ENCODE peak calls at places on chromosome 21, in eight cellular contexts. R, G, X, C, S, L, F and D are unnamed samples.

GRCh38 chr21:45234127-45234526 is 53.6 kb downstream of the POFUT2 start:
- DNase-seq in R (no peak), G (no peak), X (no peak), C (no peak), S (no peak), L (no peak), F (no peak), D (no peak)

GRCh38 chr21:45152265-45152746 is 77.9 kb downstream of the ADARB1 start:
- DNase-seq in R (no peak), G (no peak), X (no peak), C (no peak), S (no peak), L (peak), F (no peak), D (no peak)

GRCh38 chr21:46214478-46215340 is 13.9 kb downstream of the LSS start:
- DNase-seq in R (no peak), G (no peak), X (no peak), C (no peak), S (no peak), L (no peak), F (no peak), D (peak)

GRCh38 chr21:34795152-34796141 is 126.7 kb downstream of the CLIC6 start:
- DNase-seq in R (peak), G (peak), X (peak), C (peak), S (peak), L (no peak), F (peak), D (no peak)

GRCh38 chr21:14712121-14712520 is 166.0 kb upstream of the SAMSN1 start:
- DNase-seq in R (no peak), G (peak), X (no peak), C (peak), S (no peak), L (no peak), F (no peak), D (no peak)

GRCh38 chr21:25313891-25314646 is 293.2 kb downstream of the MRPL39 start:
- DNase-seq in R (no peak), G (no peak), X (peak), C (no peak), S (peak), L (no peak), F (no peak), D (no peak)

GRCh38 chr21:45332981-45333582 is 45.4 kb upstream of the POFUT2 start:
- DNase-seq in R (no peak), G (no peak), X (no peak), C (no peak), S (no peak), L (no peak), F (peak), D (no peak)

GRCh38 chr21:28220670-28221069 is 772.0 kb downstream of the LTN1 start:
- DNase-seq in R (no peak), G (no peak), X (no peak), C (peak), S (peak), L (no peak), F (no peak), D (no peak)

GRCh38 chr21:35436899-35437298 is 387.8 kb upstream of the RUNX1 start:
- DNase-seq in R (no peak), G (peak), X (no peak), C (no peak), S (no peak), L (no peak), F (no peak), D (no peak)

GRCh38 chr21:36247316-36247715 is 72.7 kb upstream of the MORC3 start:
- DNase-seq in R (no peak), G (no peak), X (no peak), C (no peak), S (peak), L (no peak), F (no peak), D (no peak)

GRCh38 chr21:44013380-44014088 is 1.4 kb downstream of the TRAPPC10 start:
- DNase-seq in R (peak), G (no peak), X (no peak), C (peak), S (peak), L (no peak), F (no peak), D (no peak)

GRCh38 chr21:45427331-45428271 is 22.6 kb downstream of the COL18A1 start:
- DNase-seq in R (peak), G (peak), X (peak), C (peak), S (peak), L (no peak), F (peak), D (peak)

GRCh38 chr21:36156815-36157670 is at the start of gene DOP1B:
- DNase-seq in R (no peak), G (no peak), X (no peak), C (peak), S (no peak), L (no peak), F (no peak), D (no peak)

GRCh38 chr21:30839304-30839703 is 9.7 kb upstream of the KRTAP7-1 start:
- DNase-seq in R (peak), G (peak), X (peak), C (no peak), S (no peak), L (peak), F (no peak), D (no peak)

GRCh38 chr21:31557956-31558838 is 101.3 kb upstream of the SOD1 start:
- DNase-seq in R (no peak), G (no peak), X (peak), C (no peak), S (no peak), L (peak), F (no peak), D (no peak)

GRCh38 chr21:16179732-16180131 is 449.9 kb downstream of the USP25 start:
- DNase-seq in R (no peak), G (no peak), X (no peak), C (peak), S (no peak), L (no peak), F (no peak), D (no peak)

GRCh38 chr21:18244721-18245486 is at the start of gene CHODL:
- DNase-seq in R (no peak), G (no peak), X (no peak), C (no peak), S (no peak), L (peak), F (no peak), D (no peak)

DNA sequence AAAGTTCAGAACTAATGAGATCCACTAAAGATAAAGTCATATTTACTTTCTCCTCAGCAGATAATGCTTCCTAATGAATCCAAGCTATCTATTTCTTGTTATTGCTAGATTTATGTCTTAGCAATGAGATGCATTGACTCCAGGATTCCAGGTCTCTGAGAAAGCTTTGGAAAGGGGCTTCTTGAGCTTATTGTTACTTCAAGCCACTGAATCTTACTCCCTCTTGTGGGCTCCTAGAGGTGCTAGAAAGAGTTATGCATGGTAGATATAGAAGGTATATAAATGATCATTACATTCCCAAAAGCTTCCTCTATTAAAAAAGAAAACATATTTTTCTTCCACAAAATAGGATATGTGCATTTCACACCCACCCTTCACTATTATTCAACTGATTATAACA is 246.4 kb upstream of the ADAMTS5 start:
- DNase-seq in R (no peak), G (peak), X (no peak), C (no peak), S (peak), L (no peak), F (no peak), D (no peak)
- TF ChIP-seq CTCF in R (no peak), G (no peak), X (no peak), C (no peak), S (peak), L (no peak), F (no peak), D (no peak)

GRCh38 chr21:38628426-38628825 is 130.1 kb upstream of the ERG start:
- DNase-seq in R (no peak), G (no peak), X (no peak), C (no peak), S (no peak), L (no peak), F (no peak), D (no peak)
- TF ChIP-seq CTCF in R (no peak), G (no peak), X (no peak), C (no peak), S (no peak), L (peak), F (no peak), D (no peak)

DNA sequence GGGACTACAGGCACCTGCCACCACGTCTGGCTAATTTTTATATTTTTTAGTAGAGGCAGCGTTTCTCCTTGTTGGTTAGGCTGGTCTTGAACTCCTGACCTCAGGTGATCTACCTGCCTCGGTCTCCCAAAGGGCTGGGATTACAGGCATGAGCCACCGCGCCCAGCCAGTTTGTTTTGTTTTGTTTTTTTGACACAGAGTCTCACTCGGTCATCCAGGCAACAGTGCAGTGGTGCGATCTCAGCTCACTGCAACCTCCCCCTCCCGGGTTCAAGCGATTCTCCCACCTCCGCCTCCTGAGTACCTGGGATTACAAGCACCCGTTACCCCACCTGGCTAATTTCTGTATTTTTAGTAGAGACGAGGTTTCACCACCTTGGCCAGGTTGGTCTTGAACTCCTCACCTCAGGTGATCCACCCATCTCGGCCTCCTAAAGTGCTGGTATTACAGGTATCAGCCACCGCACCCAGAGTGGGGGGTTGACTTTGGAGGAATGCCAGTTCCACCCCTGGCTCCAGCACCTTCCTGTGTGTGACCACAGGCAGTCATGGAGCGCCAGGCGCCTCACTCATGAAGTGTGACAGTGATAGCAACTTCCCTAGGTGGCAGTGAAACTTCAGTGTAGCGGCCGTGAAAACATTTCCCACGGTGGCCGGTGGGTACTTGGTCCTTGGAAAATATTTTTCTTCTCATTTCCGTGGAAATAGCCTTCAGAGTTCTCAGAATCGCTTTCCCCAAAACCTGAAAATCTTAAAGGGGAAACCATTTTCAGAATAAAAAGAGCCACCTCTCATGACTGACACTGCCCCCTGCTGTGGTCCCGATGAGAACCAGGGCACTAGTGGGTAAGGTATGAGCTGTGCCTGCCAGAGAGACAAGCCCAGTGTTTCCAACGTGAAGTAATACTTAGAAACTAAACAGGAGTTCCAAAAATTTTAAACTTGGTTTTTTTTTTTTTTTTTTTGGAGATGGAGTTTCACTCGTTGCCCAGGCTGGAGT is 48.6 kb downstream of the WDR4 start:
- DNase-seq in R (no peak), G (no peak), X (no peak), C (no peak), S (no peak), L (peak), F (no peak), D (no peak)
- TF ChIP-seq CTCF in R (no peak), G (no peak), X (no peak), C (no peak), S (no peak), L (no peak), F (no peak), D (no peak)

GRCh38 chr21:40844935-40845334 is 2.0 kb downstream of the DSCAM start:
- DNase-seq in R (no peak), G (peak), X (peak), C (no peak), S (no peak), L (no peak), F (no peak), D (no peak)

GRCh38 chr21:40839551-40839950 is 7.4 kb downstream of the DSCAM start:
- DNase-seq in R (no peak), G (no peak), X (no peak), C (no peak), S (no peak), L (no peak), F (no peak), D (no peak)

GRCh38 chr21:40840441-40840840 is 6.5 kb downstream of the DSCAM start:
- DNase-seq in R (no peak), G (peak), X (peak), C (no peak), S (no peak), L (no peak), F (no peak), D (no peak)

GRCh38 chr21:40842197-40842552 is 4.8 kb downstream of the DSCAM start:
- DNase-seq in R (no peak), G (no peak), X (no peak), C (no peak), S (no peak), L (no peak), F (no peak), D (no peak)

GRCh38 chr21:40841524-40842196 is 5.3 kb downstream of the DSCAM start:
- DNase-seq in R (peak), G (peak), X (no peak), C (no peak), S (no peak), L (peak), F (peak), D (no peak)
- TF ChIP-seq CTCF in R (peak), G (peak), X (no peak), C (no peak), S (peak), L (peak), F (peak), D (no peak)

GRCh38 chr21:39022901-39023693 is 160.2 kb downstream of the PSMG1 start:
- DNase-seq in R (peak), G (no peak), X (no peak), C (no peak), S (peak), L (no peak), F (peak), D (no peak)
- TF ChIP-seq CTCF in R (no peak), G (no peak), X (no peak), C (peak), S (no peak), L (peak), F (peak), D (no peak)